ENCODE peak calls at places on chromosomes 11 and 22, in six cellular contexts. E is AG08395; L is nephron progenitor cell; Q is stimulated activated CD4-positive, alpha-beta T cell treated with anti-CD3 and anti-CD28 coated beads, Interleukin-4, amount 100 ng/mL, for 4 hours; V is NCI-H2107; D is CD4-positive, alpha-beta memory T cell. P is an unnamed sample.

GRCh38 chr11:101706541-101706940 is 122.7 kb upstream of the TRPC6 start:
- DNase-seq in E (peak), L (no peak), Q (no peak), V (no peak), D (no peak), P (no peak)

GRCh38 chr11:10441652-10442503 is 13.2 kb upstream of the AMPD3 start:
- DNase-seq in E (no peak), L (no peak), Q (no peak), V (no peak), D (peak), P (peak)

GRCh38 chr11:35141034-35141433 is 2.1 kb downstream of the CD44 start:
- DNase-seq in E (no peak), L (no peak), Q (no peak), V (no peak), D (no peak), P (no peak)

GRCh38 chr11:129652828-129653227 is 162.8 kb upstream of the TMEM45B start:
- DNase-seq in E (no peak), L (no peak), Q (no peak), V (no peak), D (no peak), P (no peak)

GRCh38 chr11:32052218-32052617 is 38.7 kb upstream of the RCN1 start:
- DNase-seq in E (peak), L (peak), Q (peak), V (peak), D (peak), P (peak)

GRCh38 chr11:27807594-27807993 is 107.3 kb upstream of the BDNF start:
- DNase-seq in E (no peak), L (no peak), Q (no peak), V (no peak), D (no peak), P (no peak)

GRCh38 chr11:19380375-19380774 is 139.6 kb upstream of the E2F8 start:
- DNase-seq in E (peak), L (no peak), Q (no peak), V (no peak), D (no peak), P (no peak)

GRCh38 chr11:102306048-102306575 is 11.2 kb upstream of the BIRC3 start:
- DNase-seq in E (no peak), L (no peak), Q (no peak), V (no peak), D (peak), P (no peak)

GRCh38 chr11:134503596-134503995 is 91.6 kb upstream of the B3GAT1 start:
- DNase-seq in E (no peak), L (no peak), Q (no peak), V (no peak), D (no peak), P (no peak)

GRCh38 chr11:128610765-128611617 is 23.6 kb upstream of the ETS1 start:
- DNase-seq in E (no peak), L (no peak), Q (peak), V (no peak), D (peak), P (peak)

GRCh38 chr11:18731949-18732821 is 6.2 kb upstream of the IGSF22 start:
- DNase-seq in E (peak), L (peak), Q (peak), V (no peak), D (peak), P (peak)

GRCh38 chr11:64759722-64760719 is at the start of gene PYGM:
- DNase-seq in E (no peak), L (peak), Q (no peak), V (no peak), D (no peak), P (no peak)

GRCh38 chr11:73426184-73426845 is 50.1 kb downstream of the RELT start:
- DNase-seq in E (peak), L (no peak), Q (no peak), V (no peak), D (no peak), P (no peak)

GRCh38 chr11:737366-737765 is 9.9 kb upstream of the TALDO1 start:
- DNase-seq in E (no peak), L (no peak), Q (no peak), V (no peak), D (no peak), P (no peak)

GRCh38 chr11:119107538-119108150 is 500 bp downstream of the C2CD2L start:
- DNase-seq in E (peak), L (peak), Q (no peak), V (no peak), D (no peak), P (no peak)

GRCh38 chr11:97856666-97857065 is 1164.1 kb upstream of the CNTN5 start:
- DNase-seq in E (no peak), L (no peak), Q (no peak), V (no peak), D (no peak), P (no peak)

GRCh38 chr11:45872513-45873356 is 12.7 kb upstream of the MAPK8IP1 start:
- DNase-seq in E (peak), L (peak), Q (no peak), V (peak), D (peak), P (peak)

GRCh38 chr22:45058622-45058912 is 48.8 kb upstream of the PHF21B start:
- DNase-seq in E (no peak), L (no peak), Q (no peak), V (no peak), D (no peak), P (no peak)

GRCh38 chr11:6498544-6498943 is 1.5 kb downstream of the DNHD1 start:
- DNase-seq in E (no peak), L (no peak), Q (no peak), V (no peak), D (no peak), P (no peak)

GRCh38 chr11:128757235-128757711 is 63.4 kb downstream of the FLI1 start:
- DNase-seq in E (no peak), L (no peak), Q (peak), V (no peak), D (peak), P (peak)

GRCh38 chr11:116990061-116990473 is 108.2 kb downstream of the SIK3 start:
- DNase-seq in E (peak), L (no peak), Q (no peak), V (no peak), D (no peak), P (no peak)

GRCh38 chr11:78071717-78072116 is 7.9 kb downstream of the NDUFC2 start:
- DNase-seq in E (no peak), L (no peak), Q (no peak), V (no peak), D (no peak), P (no peak)

GRCh38 chr22:21972293-21972779 is 10.3 kb downstream of the TOP3B start:
- DNase-seq in E (peak), L (peak), Q (peak), V (no peak), D (peak), P (peak)